ENCODE peak calls at places on chromosomes 12 and 14, in six cellular contexts. One of them, this sample, is unnamed.

GRCh38 chr14:69259531-69260245 is at the start of gene GALNT16:
- DNase-seq in BE2C: peak; percentile 78
- DNase-seq in endothelial cell: peak; percentile 69
- DNase-seq in fibroblast of the conjunctiva: no peak
- DNase-seq in cardiac muscle cell: peak; percentile 82
- DNase-seq in globus pallidus: no peak
- DNase-seq in this sample: no peak

GRCh38 chr12:114440450-114441383 is 34.8 kb upstream of the TBX5 start:
- DNase-seq in BE2C: no peak
- DNase-seq in endothelial cell: peak; percentile 43
- DNase-seq in fibroblast of the conjunctiva: no peak
- DNase-seq in cardiac muscle cell: peak; percentile 42
- DNase-seq in globus pallidus: no peak
- DNase-seq in this sample: no peak

GRCh38 chr14:61569783-61570182 is 125.5 kb upstream of the HIF1A start:
- DNase-seq in BE2C: no peak
- DNase-seq in endothelial cell: no peak
- DNase-seq in fibroblast of the conjunctiva: peak; percentile 92
- DNase-seq in cardiac muscle cell: no peak
- DNase-seq in globus pallidus: no peak
- DNase-seq in this sample: no peak

GRCh38 chr12:41724216-41724615 is 420.5 kb downstream of the GXYLT1 start:
- DNase-seq in BE2C: no peak
- DNase-seq in endothelial cell: no peak
- DNase-seq in fibroblast of the conjunctiva: no peak
- DNase-seq in cardiac muscle cell: no peak
- DNase-seq in globus pallidus: no peak
- DNase-seq in this sample: no peak

GRCh38 chr14:58059121-58059520 is 92.9 kb downstream of the ARMH4 start:
- DNase-seq in BE2C: peak; percentile 8
- DNase-seq in endothelial cell: no peak
- DNase-seq in fibroblast of the conjunctiva: no peak
- DNase-seq in cardiac muscle cell: no peak
- DNase-seq in globus pallidus: no peak
- DNase-seq in this sample: no peak

GRCh38 chr12:107605293-107605692 is 80.3 kb upstream of the PWP1 start:
- DNase-seq in BE2C: no peak
- DNase-seq in endothelial cell: no peak
- DNase-seq in fibroblast of the conjunctiva: no peak
- DNase-seq in cardiac muscle cell: no peak
- DNase-seq in globus pallidus: no peak
- DNase-seq in this sample: no peak

GRCh38 chr14:76500011-76500410 is 124.1 kb downstream of the ESRRB start:
- DNase-seq in BE2C: no peak
- DNase-seq in endothelial cell: no peak
- DNase-seq in fibroblast of the conjunctiva: no peak
- DNase-seq in cardiac muscle cell: no peak
- DNase-seq in globus pallidus: no peak
- DNase-seq in this sample: no peak

GRCh38 chr12:105843989-105844768 is 294.6 kb downstream of the NUAK1 start:
- DNase-seq in BE2C: no peak
- DNase-seq in endothelial cell: no peak
- DNase-seq in fibroblast of the conjunctiva: no peak
- DNase-seq in cardiac muscle cell: no peak
- DNase-seq in globus pallidus: no peak
- DNase-seq in this sample: no peak

GRCh38 chr14:43406936-43407335 is 1100.1 kb downstream of the FSCB start:
- DNase-seq in BE2C: no peak
- DNase-seq in endothelial cell: no peak
- DNase-seq in fibroblast of the conjunctiva: no peak
- DNase-seq in cardiac muscle cell: no peak
- DNase-seq in globus pallidus: no peak
- DNase-seq in this sample: no peak

GRCh38 chr12:56591111-56591510 is 39.0 kb downstream of the BAZ2A start:
- DNase-seq in BE2C: no peak
- DNase-seq in endothelial cell: no peak
- DNase-seq in fibroblast of the conjunctiva: no peak
- DNase-seq in cardiac muscle cell: no peak
- DNase-seq in globus pallidus: no peak
- DNase-seq in this sample: no peak

GRCh38 chr12:49675137-49675536 is 32.1 kb downstream of the FMNL3 start:
- DNase-seq in BE2C: no peak
- DNase-seq in endothelial cell: no peak
- DNase-seq in fibroblast of the conjunctiva: no peak
- DNase-seq in cardiac muscle cell: no peak
- DNase-seq in globus pallidus: no peak
- DNase-seq in this sample: no peak

GRCh38 chr14:68392393-68393085 is 400.3 kb downstream of the ZFP36L1 start:
- DNase-seq in BE2C: no peak
- DNase-seq in endothelial cell: no peak
- DNase-seq in fibroblast of the conjunctiva: no peak
- DNase-seq in cardiac muscle cell: peak; percentile 72
- DNase-seq in globus pallidus: peak; percentile 62
- DNase-seq in this sample: no peak

GRCh38 chr14:100223332-100224171 is 15.4 kb upstream of the YY1 start:
- DNase-seq in BE2C: no peak
- DNase-seq in endothelial cell: no peak
- DNase-seq in fibroblast of the conjunctiva: no peak
- DNase-seq in cardiac muscle cell: peak; percentile 47
- DNase-seq in globus pallidus: no peak
- DNase-seq in this sample: peak; percentile 49

GRCh38 chr12:132689227-132689626 is 1.8 kb downstream of the PXMP2 start:
- DNase-seq in BE2C: no peak
- DNase-seq in endothelial cell: no peak
- DNase-seq in fibroblast of the conjunctiva: no peak
- DNase-seq in cardiac muscle cell: no peak
- DNase-seq in globus pallidus: no peak
- DNase-seq in this sample: no peak

GRCh38 chr14:34331728-34332623 is 130.1 kb downstream of the SPTSSA start:
- DNase-seq in BE2C: peak; percentile 80
- DNase-seq in endothelial cell: peak; percentile 67
- DNase-seq in fibroblast of the conjunctiva: no peak
- DNase-seq in cardiac muscle cell: peak; percentile 78
- DNase-seq in globus pallidus: peak; percentile 15
- DNase-seq in this sample: peak; percentile 67

GRCh38 chr12:88946377-88946997 is 366.2 kb upstream of the KITLG start:
- DNase-seq in BE2C: no peak
- DNase-seq in endothelial cell: no peak
- DNase-seq in fibroblast of the conjunctiva: peak; percentile 30
- DNase-seq in cardiac muscle cell: no peak
- DNase-seq in globus pallidus: peak; percentile 13
- DNase-seq in this sample: no peak

GRCh38 chr12:22321620-22322019 is 12.9 kb downstream of the ST8SIA1 start:
- DNase-seq in BE2C: no peak
- DNase-seq in endothelial cell: no peak
- DNase-seq in fibroblast of the conjunctiva: no peak
- DNase-seq in cardiac muscle cell: peak; percentile 17
- DNase-seq in globus pallidus: no peak
- DNase-seq in this sample: peak; percentile 11

GRCh38 chr14:95533391-95533821 is 1.4 kb upstream of the GLRX5 start:
- DNase-seq in BE2C: peak; percentile 68
- DNase-seq in endothelial cell: no peak
- DNase-seq in fibroblast of the conjunctiva: no peak
- DNase-seq in cardiac muscle cell: no peak
- DNase-seq in globus pallidus: no peak
- DNase-seq in this sample: peak; percentile 90

This sample was measured in erythroblast.